ENCODE peak calls at places on chromosomes 6 and 20, in six cellular contexts. E is pancreas, P is fibroblast of lung, V is cerebellar nuclear complex, T is HT1080, Y is fibroblast of the conjunctiva. Q is an unnamed sample.

GRCh38 chr20:13333793-13334192 is 112.7 kb downstream of the ISM1 start:
- DNase-seq in E (no peak), P (no peak), V (no peak), T (no peak), Y (no peak), Q (no peak)

GRCh38 chr6:31791324-31792089 is 4.0 kb downstream of the VARS1 start:
- DNase-seq in E (no peak), P (peak; percentile 22), V (no peak), T (peak; percentile 55), Y (peak; percentile 27), Q (no peak)

GRCh38 chr20:38855356-38855755 is 49.9 kb downstream of the PPP1R16B start:
- DNase-seq in E (no peak), P (peak; percentile 81), V (no peak), T (peak; percentile 6), Y (no peak), Q (no peak)

GRCh38 chr6:21227486-21227885 is 366.1 kb upstream of the SOX4 start:
- DNase-seq in E (no peak), P (peak; percentile 68), V (no peak), T (peak; percentile 42), Y (no peak), Q (no peak)

GRCh38 chr20:17895641-17896246 is 72.8 kb downstream of the SNX5 start:
- DNase-seq in E (no peak), P (peak; percentile 74), V (no peak), T (no peak), Y (no peak), Q (no peak)

GRCh38 chr20:50510706-50511401 is 671 bp downstream of the PTPN1 start:
- DNase-seq in E (peak; percentile 37), P (no peak), V (no peak), T (no peak), Y (no peak), Q (no peak)

GRCh38 chr20:19990911-19991707 is 26.1 kb upstream of the NAA20 start:
- DNase-seq in E (no peak), P (peak; percentile 82), V (no peak), T (no peak), Y (no peak), Q (no peak)

GRCh38 chr20:41654884-41655283 is 36.7 kb upstream of the CHD6 start:
- DNase-seq in E (no peak), P (peak; percentile 7), V (no peak), T (no peak), Y (no peak), Q (no peak)

GRCh38 chr6:127365874-127366273 is 22.5 kb upstream of the ECHDC1 start:
- DNase-seq in E (no peak), P (no peak), V (no peak), T (no peak), Y (no peak), Q (no peak)

GRCh38 chr20:57308451-57309410 is 20.9 kb upstream of the SPO11 start:
- DNase-seq in E (no peak), P (no peak), V (no peak), T (no peak), Y (no peak), Q (no peak)

GRCh38 chr6:158584236-158584651 is 24.4 kb downstream of the TMEM181 start:
- DNase-seq in E (no peak), P (no peak), V (no peak), T (no peak), Y (no peak), Q (no peak)

Q was measured in brain pericyte.